ENCODE peak calls at places on chromosomes 3 and 15, in four cellular contexts. W, J, C and H are unnamed samples.

GRCh38 chr3:171654809-171655208 is 155.5 kb downstream of the PLD1 start:
- DNase-seq in W (peak), J (no peak), C (peak), H (peak)

GRCh38 chr3:1092771-1093170 is at the start of gene CNTN6:
- DNase-seq in C (peak), J (no peak), W (peak), H (peak)

GRCh38 chr3:62233065-62233464 is 140.3 kb downstream of the FEZF2 start:
- DNase-seq in W (no peak), J (no peak), C (no peak), H (no peak)

GRCh38 chr3:69541823-69542264 is 156.0 kb upstream of the FRMD4B start:
- DNase-seq in C (peak), W (peak), J (no peak), H (no peak)

GRCh38 chr3:126927846-126928245 is 55.1 kb upstream of the PLXNA1 start:
- DNase-seq in C (no peak), W (no peak), J (no peak), H (no peak)

GRCh38 chr3:134315286-134316106 is 58.8 kb downstream of the AMOTL2 start:
- DNase-seq in J (no peak), W (peak), C (peak), H (peak)

GRCh38 chr3:30934208-30934550 is 39.7 kb upstream of the GADL1 start:
- DNase-seq in W (peak), J (peak), C (peak), H (peak)

GRCh38 chr15:67762610-67763368 is 62.5 kb upstream of the SKOR1 start:
- DNase-seq in C (no peak), J (peak), W (peak), H (no peak)

GRCh38 chr3:158103956-158104338 is 2.3 kb downstream of the SHOX2 start:
- DNase-seq in W (no peak), J (no peak), C (no peak), H (no peak)

GRCh38 chr3:148329481-148330220 is 368.1 kb upstream of the AGTR1 start:
- DNase-seq in J (no peak), W (peak), C (no peak), H (peak)

GRCh38 chr3:113405180-113405579 is 36.1 kb downstream of the CFAP44 start:
- DNase-seq in J (no peak), C (peak), W (peak), H (peak)

GRCh38 chr15:72176155-72176554 is 21.4 kb downstream of the GRAMD2A start:
- DNase-seq in J (no peak), C (no peak), W (no peak), H (no peak)

GRCh38 chr15:95162967-95163531 is 931.7 kb downstream of the MCTP2 start:
- DNase-seq in W (peak), C (peak), J (peak), H (peak)

GRCh38 chr15:51097553-51098330 is 3.0 kb upstream of the TNFAIP8L3 start:
- DNase-seq in W (peak), J (no peak), C (peak), H (peak)

GRCh38 chr15:58380280-58380945 is 51.4 kb upstream of the LIPC start:
- DNase-seq in W (no peak), J (no peak), C (peak), H (no peak)

GRCh38 chr3:62143843-62144450 is 229.4 kb downstream of the FEZF2 start:
- DNase-seq in J (no peak), W (peak), C (no peak), H (no peak)

GRCh38 chr3:124767259-124767658 is 37.0 kb downstream of the UMPS start:
- DNase-seq in C (no peak), J (no peak), W (no peak), H (no peak)

GRCh38 chr15:36844453-36845094 is 255.8 kb downstream of the MEIS2 start:
- DNase-seq in W (peak), J (no peak), C (peak), H (peak)

GRCh38 chr3:85005947-85006346 is 47.2 kb downstream of the CADM2 start:
- DNase-seq in C (no peak), W (no peak), J (no peak), H (no peak)

GRCh38 chr15:60315878-60316277 is 81.9 kb downstream of the ANXA2 start:
- DNase-seq in W (no peak), C (no peak), J (no peak), H (no peak)

GRCh38 chr3:12612514-12613226 is 51.2 kb downstream of the RAF1 start:
- DNase-seq in J (no peak), W (no peak), C (no peak), H (no peak)
- H3K4me3 ChIP-seq in J (no peak), W (no peak), C (no peak), H (no peak)

DNA sequence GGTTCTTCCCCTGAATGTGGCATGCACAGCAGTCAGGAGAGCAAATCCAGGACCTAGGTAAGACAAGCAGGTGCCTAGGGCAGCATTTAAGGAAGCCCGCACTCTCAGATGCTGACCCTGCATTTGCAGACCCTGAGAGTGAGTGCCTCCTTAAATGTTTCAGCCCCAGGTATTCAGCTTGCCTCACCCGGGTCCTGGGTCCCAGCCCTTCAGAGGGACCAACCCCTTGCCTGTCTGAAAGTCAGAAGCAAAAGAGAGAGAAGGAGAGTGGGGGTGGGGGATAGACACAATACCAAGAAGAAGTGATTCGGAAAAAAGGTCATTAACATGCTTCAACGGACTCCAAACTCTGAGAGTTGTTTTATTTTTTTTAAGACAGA is 75.0 kb downstream of the MEGF11 start:
- DNase-seq in J (no peak), C (no peak), W (no peak), H (no peak)
- H3K4me3 ChIP-seq in J (no peak), C (no peak), W (no peak), H (no peak)

DNA sequence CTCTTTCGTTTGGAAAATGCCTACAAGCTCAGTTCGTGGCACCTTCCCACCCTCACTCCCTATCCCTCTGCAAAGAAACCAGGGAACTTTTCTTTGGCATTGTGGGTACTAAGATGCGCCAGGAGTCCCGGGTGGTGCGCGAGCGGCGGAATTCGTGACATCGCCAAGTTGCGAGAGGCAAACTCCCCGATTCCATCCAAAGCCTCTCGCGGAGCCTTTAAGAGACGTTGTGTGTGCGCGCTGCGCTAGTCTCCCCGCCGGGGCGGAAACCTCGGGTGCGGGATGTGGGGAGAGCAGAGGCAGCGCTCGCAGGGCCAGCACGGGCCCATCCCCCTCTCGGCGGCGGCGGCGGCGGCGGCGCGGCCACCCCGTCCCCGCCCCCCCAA is 443 bp upstream of the NR2F2 start:
- DNase-seq in J (no peak), W (peak), C (peak), H (peak)
- H3K4me3 ChIP-seq in J (peak), W (peak), C (peak), H (peak)

DNA sequence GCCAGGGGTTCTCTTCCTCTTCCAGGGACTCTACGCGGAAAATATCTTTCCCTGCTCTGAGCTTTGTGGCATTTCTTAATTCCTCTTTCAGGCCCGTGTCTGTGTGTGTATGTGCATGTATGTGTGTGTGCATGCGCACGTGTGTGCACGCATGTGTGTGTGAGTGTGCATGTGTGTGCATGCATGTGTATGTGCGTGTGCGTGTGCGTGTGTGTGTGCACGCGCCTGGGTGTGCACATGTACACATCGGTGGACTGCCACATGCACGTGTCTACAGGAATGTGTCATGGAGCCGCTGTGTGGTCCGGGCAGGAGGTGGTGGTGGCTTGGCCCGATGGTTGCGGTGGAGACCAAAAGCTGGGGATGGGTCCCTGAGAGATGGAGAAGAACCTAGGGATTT is 133.0 kb downstream of the FBLN2 start:
- DNase-seq in W (no peak), C (no peak), J (no peak), H (no peak)
- H3K4me3 ChIP-seq in W (no peak), C (no peak), J (no peak), H (no peak)

GRCh38 chr3:48633743-48634142 is 1.5 kb downstream of the SLC26A6 start:
- DNase-seq in J (no peak), W (no peak), C (no peak), H (no peak)
- H3K4me3 ChIP-seq in J (no peak), W (peak), C (no peak), H (no peak)

GRCh38 chr15:31344266-31344665 is 17.6 kb downstream of the KLF13 start:
- DNase-seq in J (no peak), C (no peak), W (no peak), H (no peak)
- H3K4me3 ChIP-seq in J (no peak), C (no peak), W (no peak), H (no peak)

DNA sequence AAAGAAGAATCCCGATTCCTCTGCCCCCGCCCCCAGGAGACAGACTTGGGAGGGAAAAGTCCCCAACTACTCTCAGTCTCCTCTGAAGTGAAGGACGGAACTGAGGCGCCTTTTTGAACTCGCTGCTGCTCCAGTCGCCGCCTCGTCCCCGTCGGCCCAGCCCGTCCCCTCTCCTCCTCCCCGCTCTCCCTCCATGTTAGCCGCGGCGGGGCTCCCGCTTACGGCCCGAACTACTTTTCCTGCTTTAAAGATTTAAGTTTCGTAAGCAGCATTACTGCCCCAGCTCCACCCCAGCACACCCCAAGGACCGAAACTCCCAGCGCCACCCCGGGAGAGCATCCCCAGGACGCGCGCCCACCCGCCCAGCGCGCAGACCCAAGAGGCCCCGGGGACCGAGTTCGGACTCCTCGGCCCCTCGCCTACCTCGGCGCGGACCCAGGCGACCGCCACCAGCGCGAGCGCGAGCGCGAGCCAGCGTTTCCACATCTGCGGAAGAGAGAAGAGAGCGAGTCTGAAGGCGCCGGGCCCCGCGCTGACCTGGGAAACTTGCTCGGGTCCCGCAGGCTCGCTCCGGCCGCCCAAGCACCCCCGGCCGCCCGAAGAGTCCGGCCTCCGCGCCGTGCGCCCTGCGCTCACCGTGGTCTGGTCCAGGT is 405 bp downstream of the FSTL1 start:
- DNase-seq in W (peak), J (no peak), C (peak), H (no peak)
- H3K4me3 ChIP-seq in W (peak), J (peak), C (peak), H (peak)

GRCh38 chr3:46574263-46574662 is 8.2 kb upstream of the LRRC2 start:
- DNase-seq in J (no peak), C (no peak), W (no peak), H (no peak)
- H3K4me3 ChIP-seq in J (no peak), C (no peak), W (no peak), H (no peak)

DNA sequence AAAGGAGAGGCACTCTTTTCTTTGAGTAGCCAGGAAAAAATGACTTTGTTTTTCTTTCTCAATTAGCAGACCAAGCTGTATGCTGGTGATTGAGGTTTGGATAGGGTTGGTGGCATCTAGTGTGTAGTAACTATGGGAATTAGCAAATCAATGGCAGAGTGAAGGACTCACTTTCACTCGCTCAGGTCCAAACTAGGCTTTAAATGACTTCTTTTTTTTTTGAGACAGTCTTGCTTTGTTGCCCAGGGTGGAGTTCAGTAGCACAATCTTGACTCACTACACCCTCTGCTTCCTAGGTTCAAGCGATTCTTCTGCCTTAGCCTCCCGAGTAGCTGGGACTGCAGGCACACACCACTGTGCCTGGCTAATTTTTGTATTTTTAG is 35.9 kb downstream of the PRKCI start:
- DNase-seq in W (no peak), J (no peak), C (no peak), H (peak)
- H3K4me3 ChIP-seq in W (no peak), J (no peak), C (no peak), H (no peak)

GRCh38 chr15:31342781-31343626 is 16.4 kb downstream of the KLF13 start:
- DNase-seq in J (no peak), W (no peak), C (no peak), H (no peak)

GRCh38 chr15:31346367-31347066 is 19.9 kb downstream of the KLF13 start:
- DNase-seq in J (no peak), C (no peak), W (no peak), H (no peak)

GRCh38 chr15:31343831-31344230 is 17.2 kb downstream of the KLF13 start:
- DNase-seq in J (no peak), C (no peak), W (no peak), H (no peak)

GRCh38 chr15:31345606-31346366 is 19.2 kb downstream of the KLF13 start:
- DNase-seq in J (no peak), W (no peak), C (no peak), H (no peak)

DNA sequence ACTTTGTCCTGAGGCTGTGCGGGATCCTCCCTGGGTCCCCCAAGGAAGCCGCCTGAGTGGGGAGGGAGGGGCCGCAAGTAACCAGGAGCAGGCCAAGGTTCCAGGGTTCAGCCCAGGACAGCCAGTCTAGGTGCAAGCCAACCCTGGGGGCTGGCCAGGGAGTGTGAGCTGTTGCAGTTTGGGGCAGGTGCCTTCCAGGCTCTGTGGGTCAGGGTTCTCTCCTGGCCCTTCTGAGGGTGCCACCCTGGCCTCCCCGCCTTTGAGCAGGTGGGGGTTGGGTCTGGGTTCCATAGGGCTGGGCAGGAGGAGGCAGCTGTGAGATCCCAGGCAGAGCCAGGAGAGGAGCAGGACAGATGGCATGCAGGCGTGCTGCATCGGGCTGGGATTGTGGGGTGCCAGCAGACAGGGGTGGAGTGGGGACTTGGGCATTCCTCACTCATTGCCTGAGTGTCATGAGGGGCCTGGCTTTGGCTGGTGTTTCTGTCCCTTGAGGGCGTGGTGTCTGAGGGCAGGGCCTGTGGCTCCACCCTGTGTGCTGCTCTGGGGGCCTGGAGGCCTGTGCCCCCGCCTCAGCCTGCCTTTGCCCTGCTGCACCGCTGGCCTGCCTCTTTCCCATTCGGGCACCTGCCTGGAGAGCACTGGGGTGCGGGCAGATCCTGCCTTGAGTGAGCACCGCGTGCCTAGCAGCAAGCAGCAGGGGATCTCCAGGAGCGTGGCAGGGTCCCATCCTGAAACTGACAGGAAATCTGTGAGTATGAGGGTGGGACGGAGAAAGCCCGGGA is 18.4 kb downstream of the KLF13 start:
- DNase-seq in J (no peak), C (no peak), W (no peak), H (no peak)
- H3K4me3 ChIP-seq in J (no peak), C (no peak), W (no peak), H (no peak)